ENCODE peak calls at places on chromosomes 5 and 9, in six cellular contexts. One of them, this sample, is unnamed.

GRCh38 chr9:95078516-95078915 is 239.0 kb downstream of the FANCC start:
- DNase-seq in mesendoderm: no peak
- DNase-seq in endodermal cell: no peak
- DNase-seq in K562: no peak
- DNase-seq in mammary epithelial cell: no peak
- DNase-seq in neuronal stem cell: no peak
- DNase-seq in this sample: no peak

GRCh38 chr5:162160401-162160800 is 92.8 kb downstream of the GABRG2 start:
- DNase-seq in mammary epithelial cell: no peak
- DNase-seq in mesendoderm: no peak
- DNase-seq in endodermal cell: no peak
- DNase-seq in neuronal stem cell: no peak
- DNase-seq in K562: no peak
- DNase-seq in this sample: no peak

GRCh38 chr5:72600401-72600981 is 93.3 kb upstream of the ZNF366 start:
- DNase-seq in endodermal cell: no peak
- DNase-seq in K562: no peak
- DNase-seq in mammary epithelial cell: peak; percentile 96
- DNase-seq in neuronal stem cell: no peak
- DNase-seq in mesendoderm: no peak
- DNase-seq in this sample: peak; percentile 87

GRCh38 chr9:109767814-109768213 is 12.2 kb upstream of the PALM2AKAP2 start:
- DNase-seq in K562: no peak
- DNase-seq in endodermal cell: no peak
- DNase-seq in mammary epithelial cell: no peak
- DNase-seq in neuronal stem cell: no peak
- DNase-seq in mesendoderm: no peak
- DNase-seq in this sample: no peak

GRCh38 chr5:52804359-52804758 is 16.6 kb downstream of the ITGA1 start:
- DNase-seq in mammary epithelial cell: peak; percentile 11
- DNase-seq in K562: no peak
- DNase-seq in endodermal cell: no peak
- DNase-seq in neuronal stem cell: no peak
- DNase-seq in mesendoderm: no peak
- DNase-seq in this sample: no peak

GRCh38 chr5:170782438-170782837 is 1.1 kb upstream of the GABRP start:
- DNase-seq in K562: no peak
- DNase-seq in mesendoderm: no peak
- DNase-seq in neuronal stem cell: no peak
- DNase-seq in endodermal cell: no peak
- DNase-seq in mammary epithelial cell: no peak
- DNase-seq in this sample: no peak

GRCh38 chr9:113349434-113350337 is at the start of gene BSPRY:
- DNase-seq in mammary epithelial cell: no peak
- DNase-seq in K562: no peak
- DNase-seq in endodermal cell: peak; percentile 78
- DNase-seq in mesendoderm: no peak
- DNase-seq in neuronal stem cell: no peak
- DNase-seq in this sample: no peak

GRCh38 chr5:124090115-124090514 is 578.1 kb downstream of the CSNK1G3 start:
- DNase-seq in mammary epithelial cell: no peak
- DNase-seq in K562: no peak
- DNase-seq in mesendoderm: no peak
- DNase-seq in neuronal stem cell: no peak
- DNase-seq in endodermal cell: no peak
- DNase-seq in this sample: no peak

GRCh38 chr5:33401482-33402390 is 39.0 kb upstream of the TARS1 start:
- DNase-seq in neuronal stem cell: no peak
- DNase-seq in K562: no peak
- DNase-seq in endodermal cell: no peak
- DNase-seq in mammary epithelial cell: peak; percentile 73
- DNase-seq in mesendoderm: peak; percentile 7
- DNase-seq in this sample: peak; percentile 75

GRCh38 chr5:61332891-61333350 is 863 bp downstream of the ZSWIM6 start:
- DNase-seq in endodermal cell: peak; percentile 70
- DNase-seq in mammary epithelial cell: peak; percentile 56
- DNase-seq in K562: peak; percentile 36
- DNase-seq in mesendoderm: peak; percentile 52
- DNase-seq in neuronal stem cell: peak; percentile 35
- DNase-seq in this sample: peak; percentile 77

GRCh38 chr5:1651250-1651649 is 127.5 kb upstream of the LPCAT1 start:
- DNase-seq in endodermal cell: no peak
- DNase-seq in mammary epithelial cell: no peak
- DNase-seq in K562: no peak
- DNase-seq in neuronal stem cell: no peak
- DNase-seq in mesendoderm: no peak
- DNase-seq in this sample: no peak

GRCh38 chr5:1651971-1652872 is 128.5 kb upstream of the LPCAT1 start:
- DNase-seq in K562: no peak
- DNase-seq in mesendoderm: no peak
- DNase-seq in mammary epithelial cell: no peak
- DNase-seq in neuronal stem cell: no peak
- DNase-seq in endodermal cell: peak; percentile 47
- DNase-seq in this sample: no peak

GRCh38 chr5:1654786-1655495 is 131.2 kb upstream of the LPCAT1 start:
- DNase-seq in neuronal stem cell: no peak
- DNase-seq in K562: no peak
- DNase-seq in endodermal cell: no peak
- DNase-seq in mammary epithelial cell: no peak
- DNase-seq in mesendoderm: no peak
- DNase-seq in this sample: no peak

GRCh38 chr5:1655496-1656270 is 131.9 kb upstream of the LPCAT1 start:
- DNase-seq in K562: no peak
- DNase-seq in mammary epithelial cell: no peak
- DNase-seq in endodermal cell: no peak
- DNase-seq in neuronal stem cell: no peak
- DNase-seq in mesendoderm: no peak
- DNase-seq in this sample: no peak

DNA sequence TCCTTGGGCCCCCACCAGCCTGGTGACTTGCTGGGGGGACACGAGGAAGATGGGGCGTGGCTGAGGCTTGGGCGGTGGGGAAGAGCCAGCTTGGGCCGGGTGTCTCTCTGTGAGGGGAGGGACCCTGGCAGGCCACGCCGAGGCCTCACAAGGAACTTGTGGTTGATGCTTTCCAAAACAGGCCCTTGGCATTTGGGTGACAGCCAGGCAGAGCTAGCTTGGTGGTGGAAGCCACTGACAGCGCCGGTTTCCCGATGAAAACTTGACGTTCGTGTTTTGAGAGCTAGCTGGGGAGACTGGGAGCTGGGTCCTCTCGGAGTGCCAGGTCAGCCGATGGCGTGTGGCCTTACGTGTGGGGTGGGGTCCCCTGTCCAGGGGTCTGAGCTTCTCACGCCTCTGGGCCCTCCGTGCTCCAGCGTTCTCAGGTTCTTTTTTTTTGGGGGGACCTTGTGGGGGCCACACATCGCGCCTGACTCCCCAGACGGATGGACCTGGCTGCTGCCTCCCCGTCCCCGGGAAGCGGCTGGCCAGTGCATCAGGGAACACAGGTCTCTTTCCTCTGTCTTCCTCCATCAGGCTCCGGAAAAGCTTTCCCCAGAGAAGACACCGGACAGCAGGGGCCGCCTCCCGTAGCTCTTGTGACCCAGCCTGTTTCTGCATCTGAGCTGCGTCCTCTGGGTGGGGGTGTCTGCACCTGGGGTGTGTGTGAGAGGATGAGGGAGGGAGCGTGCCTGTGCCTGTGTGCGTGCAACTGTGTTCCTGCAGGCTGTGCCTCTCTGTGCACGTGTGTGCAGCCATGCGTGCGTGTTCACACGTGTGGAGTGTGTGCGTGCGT is 129.3 kb upstream of the LPCAT1 start:
- DNase-seq in endodermal cell: peak; percentile 57
- DNase-seq in K562: no peak
- DNase-seq in mesendoderm: no peak
- DNase-seq in mammary epithelial cell: peak; percentile 6
- DNase-seq in neuronal stem cell: no peak
- DNase-seq in this sample: no peak
- H3K9ac ChIP-seq in endodermal cell: no peak overlapping the region
- H3K9ac ChIP-seq in K562: peak overlapping the region; percentile 35
- H3K9ac ChIP-seq in mesendoderm: no peak overlapping the region
- H3K9ac ChIP-seq in mammary epithelial cell: no peak overlapping the region
- H3K9ac ChIP-seq in neuronal stem cell: no peak overlapping the region
- H3K9ac ChIP-seq in this sample: no peak overlapping the region

GRCh38 chr9:106718996-106719395 is 144.0 kb upstream of the ZNF462 start:
- DNase-seq in endodermal cell: no peak
- DNase-seq in mesendoderm: no peak
- DNase-seq in K562: no peak
- DNase-seq in mammary epithelial cell: peak; percentile 50
- DNase-seq in neuronal stem cell: no peak
- DNase-seq in this sample: peak; percentile 71

GRCh38 chr9:106722051-106722753 is 140.8 kb upstream of the ZNF462 start:
- DNase-seq in endodermal cell: no peak
- DNase-seq in neuronal stem cell: no peak
- DNase-seq in mammary epithelial cell: no peak
- DNase-seq in K562: no peak
- DNase-seq in mesendoderm: no peak
- DNase-seq in this sample: no peak

GRCh38 chr9:106716820-106717219 is 146.1 kb upstream of the ZNF462 start:
- DNase-seq in K562: no peak
- DNase-seq in neuronal stem cell: no peak
- DNase-seq in mammary epithelial cell: no peak
- DNase-seq in endodermal cell: no peak
- DNase-seq in mesendoderm: no peak
- DNase-seq in this sample: no peak

GRCh38 chr9:106713206-106713605 is 149.8 kb upstream of the ZNF462 start:
- DNase-seq in neuronal stem cell: no peak
- DNase-seq in mesendoderm: no peak
- DNase-seq in endodermal cell: no peak
- DNase-seq in mammary epithelial cell: no peak
- DNase-seq in K562: no peak
- DNase-seq in this sample: no peak

DNA sequence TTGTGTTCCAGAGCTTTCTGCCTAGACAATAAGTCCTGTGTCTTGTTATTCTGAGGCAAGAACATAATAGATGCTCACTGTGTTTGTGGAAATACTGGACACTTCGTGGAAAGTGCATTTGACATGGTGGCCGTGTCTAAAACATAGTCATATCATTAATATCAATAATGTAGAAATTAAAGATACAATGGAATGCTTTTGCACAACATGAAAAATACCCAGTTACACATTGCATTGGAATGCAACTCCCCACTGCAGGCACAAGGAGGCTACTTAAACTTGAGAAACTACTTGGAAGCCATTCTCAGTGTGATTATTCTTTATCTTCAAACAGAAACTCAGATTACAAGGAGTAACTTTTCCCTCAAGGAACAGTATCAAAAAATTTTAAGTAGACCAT is 145.3 kb upstream of the ZNF462 start:
- DNase-seq in mesendoderm: peak; percentile 75
- DNase-seq in neuronal stem cell: no peak
- DNase-seq in mammary epithelial cell: peak; percentile 81
- DNase-seq in endodermal cell: no peak
- DNase-seq in K562: no peak
- DNase-seq in this sample: peak; percentile 77
- H3K4me3 ChIP-seq in mesendoderm: no peak overlapping the region
- H3K4me3 ChIP-seq in neuronal stem cell: no peak overlapping the region
- H3K4me3 ChIP-seq in mammary epithelial cell: no peak overlapping the region
- H3K4me3 ChIP-seq in endodermal cell: no peak overlapping the region
- H3K4me3 ChIP-seq in K562: no peak overlapping the region
- H3K4me3 ChIP-seq in this sample: peak overlapping the region; percentile 26

GRCh38 chr5:75057551-75057950 is 5.2 kb upstream of the GCNT4 start:
- DNase-seq in endodermal cell: no peak
- DNase-seq in neuronal stem cell: no peak
- DNase-seq in mesendoderm: no peak
- DNase-seq in mammary epithelial cell: peak; percentile 24
- DNase-seq in K562: no peak
- DNase-seq in this sample: no peak

GRCh38 chr5:75055727-75056144 is 3.4 kb upstream of the GCNT4 start:
- DNase-seq in mesendoderm: peak; percentile 98
- DNase-seq in endodermal cell: peak; percentile 90
- DNase-seq in neuronal stem cell: no peak
- DNase-seq in mammary epithelial cell: no peak
- DNase-seq in K562: no peak
- DNase-seq in this sample: peak; percentile 44

GRCh38 chr5:75059887-75060286 is 7.5 kb upstream of the GCNT4 start:
- DNase-seq in neuronal stem cell: no peak
- DNase-seq in mammary epithelial cell: no peak
- DNase-seq in K562: no peak
- DNase-seq in mesendoderm: no peak
- DNase-seq in endodermal cell: no peak
- DNase-seq in this sample: no peak

GRCh38 chr5:75062925-75063531 is 10.7 kb upstream of the GCNT4 start:
- DNase-seq in endodermal cell: no peak
- DNase-seq in mammary epithelial cell: no peak
- DNase-seq in neuronal stem cell: no peak
- DNase-seq in mesendoderm: no peak
- DNase-seq in K562: no peak
- DNase-seq in this sample: no peak

DNA sequence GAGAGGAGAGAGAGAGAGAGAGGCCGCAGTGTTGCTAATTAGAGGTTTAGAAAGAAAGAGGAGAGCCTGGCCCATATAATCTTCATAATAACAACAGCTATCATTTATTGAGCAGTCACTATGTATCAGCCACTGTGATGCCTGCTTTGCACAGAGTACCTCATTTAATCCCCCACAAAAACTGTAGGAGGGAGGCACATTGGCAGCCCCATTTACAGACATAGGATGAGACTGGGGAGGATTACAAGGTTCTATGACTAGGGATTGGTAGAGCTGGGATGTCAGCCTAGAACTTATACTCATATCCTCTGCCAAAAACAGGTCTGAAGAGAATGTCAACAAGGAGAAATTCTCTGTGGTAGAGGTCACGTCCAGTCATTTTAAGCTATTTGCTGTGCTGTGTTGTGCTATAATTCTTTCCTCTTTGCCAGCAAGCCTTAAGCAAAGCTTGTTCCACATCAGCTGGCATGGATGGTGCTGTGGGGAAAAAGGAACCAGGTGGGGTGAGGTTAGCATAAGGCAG is 6.7 kb upstream of the GCNT4 start:
- DNase-seq in endodermal cell: no peak
- DNase-seq in mesendoderm: no peak
- DNase-seq in K562: no peak
- DNase-seq in neuronal stem cell: no peak
- DNase-seq in mammary epithelial cell: no peak
- DNase-seq in this sample: no peak
- H3K4me1 ChIP-seq in endodermal cell: peaks cover 10% of the 10 kb centered on the region
- H3K4me1 ChIP-seq in mesendoderm: peaks cover 7% of the 10 kb centered on the region
- H3K4me1 ChIP-seq in K562: no peaks in the 10 kb centered on the region
- H3K4me1 ChIP-seq in neuronal stem cell: no peaks in the 10 kb centered on the region
- H3K4me1 ChIP-seq in mammary epithelial cell: peaks cover 10% of the 10 kb centered on the region
- H3K4me1 ChIP-seq in this sample: peaks cover 14% of the 10 kb centered on the region

GRCh38 chr5:40484495-40484894 is 195.2 kb upstream of the PTGER4 start:
- DNase-seq in mesendoderm: no peak
- DNase-seq in mammary epithelial cell: no peak
- DNase-seq in neuronal stem cell: no peak
- DNase-seq in K562: no peak
- DNase-seq in endodermal cell: no peak
- DNase-seq in this sample: no peak

GRCh38 chr5:40483316-40483715 is 196.4 kb upstream of the PTGER4 start:
- DNase-seq in K562: no peak
- DNase-seq in neuronal stem cell: no peak
- DNase-seq in mesendoderm: no peak
- DNase-seq in mammary epithelial cell: peak; percentile 26
- DNase-seq in endodermal cell: no peak
- DNase-seq in this sample: no peak

GRCh38 chr5:40490464-40491083 is 189.1 kb upstream of the PTGER4 start:
- DNase-seq in neuronal stem cell: no peak
- DNase-seq in mesendoderm: no peak
- DNase-seq in K562: no peak
- DNase-seq in endodermal cell: no peak
- DNase-seq in mammary epithelial cell: no peak
- DNase-seq in this sample: peak; percentile 37

GRCh38 chr5:40485021-40485998 is 194.4 kb upstream of the PTGER4 start:
- DNase-seq in K562: no peak
- DNase-seq in mesendoderm: no peak
- DNase-seq in mammary epithelial cell: no peak
- DNase-seq in endodermal cell: no peak
- DNase-seq in neuronal stem cell: no peak
- DNase-seq in this sample: peak; percentile 25

GRCh38 chr5:40486437-40487270 is 193.1 kb upstream of the PTGER4 start:
- DNase-seq in neuronal stem cell: no peak
- DNase-seq in mammary epithelial cell: peak; percentile 81
- DNase-seq in K562: no peak
- DNase-seq in endodermal cell: no peak
- DNase-seq in mesendoderm: no peak
- DNase-seq in this sample: no peak
- H3K9ac ChIP-seq in neuronal stem cell: no peak overlapping the region
- H3K9ac ChIP-seq in mammary epithelial cell: no peak overlapping the region
- H3K9ac ChIP-seq in K562: no peak overlapping the region
- H3K9ac ChIP-seq in endodermal cell: no peak overlapping the region
- H3K9ac ChIP-seq in mesendoderm: no peak overlapping the region
- H3K9ac ChIP-seq in this sample: no peak overlapping the region

This sample was measured in adipocyte.